ENCODE peak calls at places on chromosomes 11 and 22, in seven cellular contexts. One of them, this sample, is unnamed.

GRCh38 chr11:104366321-104366734 is 202.4 kb upstream of the PDGFD start:
- DNase-seq in H9: peak; percentile 29
- DNase-seq in mesendoderm: no peak
- DNase-seq in H1: no peak
- DNase-seq in trophoblast cell: no peak
- DNase-seq in mesenchymal stem cell: no peak
- DNase-seq in IMR-90: no peak
- DNase-seq in this sample: no peak

GRCh38 chr22:50002791-50003190 is 9.8 kb downstream of the IL17REL start:
- DNase-seq in H9: no peak
- DNase-seq in mesenchymal stem cell: peak; percentile 18
- DNase-seq in IMR-90: peak; percentile 27
- DNase-seq in trophoblast cell: no peak
- DNase-seq in H1: no peak
- DNase-seq in mesendoderm: no peak
- DNase-seq in this sample: no peak

GRCh38 chr11:26621147-26621546 is 49.1 kb upstream of the MUC15 start:
- DNase-seq in mesendoderm: peak; percentile 6
- DNase-seq in H1: no peak
- DNase-seq in H9: no peak
- DNase-seq in IMR-90: peak; percentile 52
- DNase-seq in trophoblast cell: peak; percentile 44
- DNase-seq in mesenchymal stem cell: peak; percentile 73
- DNase-seq in this sample: no peak

GRCh38 chr22:40764743-40765441 is 54.3 kb downstream of the SLC25A17 start:
- DNase-seq in trophoblast cell: no peak
- DNase-seq in H1: no peak
- DNase-seq in mesenchymal stem cell: no peak
- DNase-seq in IMR-90: no peak
- DNase-seq in H9: no peak
- DNase-seq in mesendoderm: no peak
- DNase-seq in this sample: no peak

GRCh38 chr11:72395993-72396392 is 38.3 kb downstream of the CLPB start:
- DNase-seq in mesenchymal stem cell: no peak
- DNase-seq in trophoblast cell: no peak
- DNase-seq in H1: peak; percentile 45
- DNase-seq in IMR-90: no peak
- DNase-seq in H9: no peak
- DNase-seq in mesendoderm: no peak
- DNase-seq in this sample: no peak

GRCh38 chr22:41482319-41482935 is 13.5 kb downstream of the ACO2 start:
- DNase-seq in mesenchymal stem cell: peak; percentile 28
- DNase-seq in H1: no peak
- DNase-seq in IMR-90: peak; percentile 71
- DNase-seq in trophoblast cell: no peak
- DNase-seq in H9: no peak
- DNase-seq in mesendoderm: no peak
- DNase-seq in this sample: no peak

GRCh38 chr11:63913866-63914830 is 2.8 kb downstream of the RCOR2 start:
- DNase-seq in H1: no peak
- DNase-seq in mesenchymal stem cell: no peak
- DNase-seq in H9: no peak
- DNase-seq in trophoblast cell: no peak
- DNase-seq in IMR-90: no peak
- DNase-seq in mesendoderm: no peak
- DNase-seq in this sample: no peak

GRCh38 chr22:49102367-49102766 is 725.3 kb downstream of the BRD1 start:
- DNase-seq in H1: no peak
- DNase-seq in IMR-90: no peak
- DNase-seq in trophoblast cell: no peak
- DNase-seq in mesendoderm: no peak
- DNase-seq in H9: no peak
- DNase-seq in mesenchymal stem cell: no peak
- DNase-seq in this sample: no peak

GRCh38 chr11:132318421-132319157 is 948.2 kb downstream of the NTM start:
- DNase-seq in H1: no peak
- DNase-seq in IMR-90: peak; percentile 76
- DNase-seq in mesendoderm: no peak
- DNase-seq in mesenchymal stem cell: peak; percentile 10
- DNase-seq in trophoblast cell: no peak
- DNase-seq in H9: no peak
- DNase-seq in this sample: no peak

GRCh38 chr11:48103621-48104561 is 112.7 kb upstream of the OR4B1 start:
- DNase-seq in H1: no peak
- DNase-seq in IMR-90: peak; percentile 13
- DNase-seq in trophoblast cell: no peak
- DNase-seq in mesenchymal stem cell: no peak
- DNase-seq in H9: no peak
- DNase-seq in mesendoderm: no peak
- DNase-seq in this sample: no peak

GRCh38 chr11:62556102-62556871 is 9.7 kb upstream of the AHNAK start:
- DNase-seq in trophoblast cell: peak; percentile 90
- DNase-seq in mesendoderm: peak; percentile 96
- DNase-seq in H9: peak; percentile 90
- DNase-seq in H1: peak; percentile 77
- DNase-seq in mesenchymal stem cell: peak; percentile 98
- DNase-seq in IMR-90: peak; percentile 95
- DNase-seq in this sample: no peak

GRCh38 chr11:119195680-119196079 is 10.4 kb downstream of the NHERF4 start:
- DNase-seq in H1: peak; percentile 92
- DNase-seq in H9: peak; percentile 96
- DNase-seq in mesenchymal stem cell: peak; percentile 72
- DNase-seq in trophoblast cell: peak; percentile 72
- DNase-seq in mesendoderm: peak; percentile 95
- DNase-seq in IMR-90: peak; percentile 58
- DNase-seq in this sample: no peak

GRCh38 chr11:112321521-112322172 is 61.0 kb upstream of the PLET1 start:
- DNase-seq in H9: peak; percentile 54
- DNase-seq in mesendoderm: peak; percentile 58
- DNase-seq in mesenchymal stem cell: peak; percentile 90
- DNase-seq in IMR-90: peak; percentile 89
- DNase-seq in H1: no peak
- DNase-seq in trophoblast cell: peak; percentile 20
- DNase-seq in this sample: no peak

GRCh38 chr11:267491-267994 is 10.7 kb upstream of the NLRP6 start:
- DNase-seq in H1: no peak
- DNase-seq in trophoblast cell: peak; percentile 62
- DNase-seq in H9: no peak
- DNase-seq in IMR-90: no peak
- DNase-seq in mesendoderm: peak; percentile 23
- DNase-seq in mesenchymal stem cell: no peak
- DNase-seq in this sample: no peak

GRCh38 chr22:17131686-17132085 is 10.5 kb upstream of the TMEM121B start:
- DNase-seq in H1: no peak
- DNase-seq in mesenchymal stem cell: no peak
- DNase-seq in IMR-90: no peak
- DNase-seq in trophoblast cell: peak; percentile 79
- DNase-seq in mesendoderm: peak; percentile 49
- DNase-seq in H9: no peak
- DNase-seq in this sample: no peak

GRCh38 chr11:126053340-126054286 is 9.1 kb downstream of the CDON start:
- DNase-seq in H9: no peak
- DNase-seq in mesendoderm: no peak
- DNase-seq in H1: no peak
- DNase-seq in mesenchymal stem cell: no peak
- DNase-seq in IMR-90: no peak
- DNase-seq in trophoblast cell: no peak
- DNase-seq in this sample: no peak

GRCh38 chr11:132024587-132025295 is 654.3 kb downstream of the NTM start:
- DNase-seq in trophoblast cell: peak; percentile 68
- DNase-seq in H1: no peak
- DNase-seq in IMR-90: peak; percentile 89
- DNase-seq in H9: no peak
- DNase-seq in mesendoderm: peak; percentile 33
- DNase-seq in mesenchymal stem cell: peak; percentile 83
- DNase-seq in this sample: no peak

GRCh38 chr11:17645190-17645970 is 74.0 kb upstream of the MYOD1 start:
- DNase-seq in IMR-90: no peak
- DNase-seq in H1: no peak
- DNase-seq in mesenchymal stem cell: no peak
- DNase-seq in mesendoderm: peak; percentile 25
- DNase-seq in H9: no peak
- DNase-seq in trophoblast cell: no peak
- DNase-seq in this sample: no peak

GRCh38 chr22:29720824-29721323 is 1.1 kb downstream of the CABP7 start:
- DNase-seq in H1: no peak
- DNase-seq in IMR-90: no peak
- DNase-seq in mesenchymal stem cell: no peak
- DNase-seq in mesendoderm: no peak
- DNase-seq in trophoblast cell: peak; percentile 32
- DNase-seq in H9: no peak
- DNase-seq in this sample: no peak

GRCh38 chr22:31734512-31734911 is 15.4 kb downstream of the PRR14L start:
- DNase-seq in H9: no peak
- DNase-seq in H1: no peak
- DNase-seq in mesendoderm: peak; percentile 51
- DNase-seq in trophoblast cell: peak; percentile 90
- DNase-seq in IMR-90: peak; percentile 85
- DNase-seq in mesenchymal stem cell: peak; percentile 76
- DNase-seq in this sample: no peak

GRCh38 chr11:77121096-77121640 is 6.9 kb upstream of the MYO7A start:
- DNase-seq in H1: no peak
- DNase-seq in IMR-90: no peak
- DNase-seq in H9: no peak
- DNase-seq in mesendoderm: no peak
- DNase-seq in trophoblast cell: no peak
- DNase-seq in mesenchymal stem cell: no peak
- DNase-seq in this sample: no peak
- H3K79me1 ChIP-seq in H1: no peaks in the 10 kb centered on the region
- H3K79me1 ChIP-seq in IMR-90: no peaks in the 10 kb centered on the region
- H3K79me1 ChIP-seq in H9: no peaks in the 10 kb centered on the region
- H3K79me1 ChIP-seq in mesendoderm: no peaks in the 10 kb centered on the region
- H3K79me1 ChIP-seq in trophoblast cell: no peaks in the 10 kb centered on the region
- H3K79me1 ChIP-seq in mesenchymal stem cell: no peaks in the 10 kb centered on the region
- H3K79me1 ChIP-seq in this sample: peaks cover 1% of the 10 kb centered on the region

DNA sequence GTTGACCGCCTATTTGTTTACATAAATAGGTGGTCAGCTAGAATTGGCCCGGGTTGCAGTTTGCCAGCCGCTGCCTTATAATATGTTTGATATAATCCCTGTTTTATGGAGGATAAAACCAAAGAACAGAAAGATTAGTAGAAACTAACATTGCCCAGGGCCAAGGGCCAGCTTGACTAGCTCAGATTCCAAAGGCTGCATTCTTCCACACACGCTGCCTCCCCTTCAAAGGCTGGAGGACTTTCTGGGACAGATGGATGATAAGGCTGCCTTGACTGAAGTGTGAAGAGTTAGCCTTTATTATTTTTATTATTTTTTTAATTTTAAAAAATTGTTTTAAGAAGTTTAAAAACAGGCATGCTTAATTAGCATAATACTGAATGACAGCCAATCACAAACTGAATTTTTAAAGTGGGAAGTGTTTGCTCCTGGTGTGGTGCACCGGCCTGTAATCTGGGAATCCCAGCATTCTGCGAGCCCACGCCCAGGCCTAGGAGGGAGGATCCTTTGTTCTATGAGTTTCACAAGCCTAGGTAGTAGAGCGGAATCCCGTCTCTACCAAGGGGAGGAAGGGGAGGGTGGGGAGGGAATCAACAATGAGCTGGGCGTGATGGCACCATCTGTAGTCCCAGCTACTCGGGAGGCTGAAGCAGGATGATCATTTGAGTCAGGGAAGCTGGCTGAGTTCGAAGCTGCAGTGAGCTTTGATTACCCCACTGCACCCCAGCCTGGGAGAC is 114.9 kb downstream of the NAV2 start:
- DNase-seq in trophoblast cell: peak; percentile 75
- DNase-seq in mesenchymal stem cell: no peak
- DNase-seq in mesendoderm: peak; percentile 92
- DNase-seq in H9: peak; percentile 69
- DNase-seq in IMR-90: no peak
- DNase-seq in H1: no peak
- DNase-seq in this sample: no peak
- H3K79me1 ChIP-seq in trophoblast cell: peaks cover 2% of the 10 kb centered on the region
- H3K79me1 ChIP-seq in mesenchymal stem cell: peaks cover 34% of the 10 kb centered on the region
- H3K79me1 ChIP-seq in mesendoderm: no peaks in the 10 kb centered on the region
- H3K79me1 ChIP-seq in H9: peaks cover 3% of the 10 kb centered on the region
- H3K79me1 ChIP-seq in IMR-90: peaks cover 52% of the 10 kb centered on the region
- H3K79me1 ChIP-seq in H1: peaks cover 3% of the 10 kb centered on the region
- H3K79me1 ChIP-seq in this sample: no peaks in the 10 kb centered on the region

DNA sequence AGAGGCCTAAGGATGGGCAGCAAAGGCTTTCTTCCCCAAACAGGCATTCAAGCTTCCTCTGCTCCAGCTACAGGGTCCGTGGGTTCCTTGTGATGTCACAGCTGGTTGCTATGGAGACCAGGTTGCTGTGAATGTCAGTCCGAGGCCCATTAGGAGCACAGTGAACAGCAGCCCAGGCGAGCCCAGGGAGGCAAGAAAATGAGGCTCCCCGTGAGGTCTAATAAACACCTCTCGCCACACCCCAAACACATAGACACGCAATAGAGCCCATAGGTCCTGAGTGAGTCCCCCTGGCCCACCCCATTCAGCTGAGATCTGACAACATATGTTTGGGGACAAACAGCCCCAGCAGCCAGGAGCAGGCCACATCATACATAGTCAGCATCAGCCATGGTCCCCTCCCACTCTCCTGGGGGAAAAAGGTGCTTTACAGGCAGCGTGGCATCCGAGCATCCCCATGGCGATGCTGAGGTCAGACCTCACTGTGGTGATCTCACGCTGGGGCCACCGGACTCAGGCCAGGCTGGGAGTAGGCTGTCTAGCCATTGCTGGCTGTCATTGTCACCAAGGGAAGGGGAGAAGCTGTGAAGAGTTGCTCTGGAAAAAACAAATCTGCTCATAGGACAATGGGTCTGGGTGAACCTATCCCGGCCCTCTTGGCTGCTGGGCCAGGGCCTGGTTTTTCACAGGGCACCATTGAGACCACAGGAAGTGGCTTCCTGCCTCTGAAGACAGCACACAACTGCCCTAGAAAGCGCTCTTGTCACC is 23.1 kb upstream of the TP53I11 start:
- DNase-seq in H9: no peak
- DNase-seq in mesenchymal stem cell: no peak
- DNase-seq in IMR-90: no peak
- DNase-seq in mesendoderm: peak; percentile 77
- DNase-seq in H1: no peak
- DNase-seq in trophoblast cell: no peak
- DNase-seq in this sample: no peak
- H3K79me1 ChIP-seq in H9: no peaks in the 10 kb centered on the region
- H3K79me1 ChIP-seq in mesenchymal stem cell: no peaks in the 10 kb centered on the region
- H3K79me1 ChIP-seq in IMR-90: no peaks in the 10 kb centered on the region
- H3K79me1 ChIP-seq in mesendoderm: no peaks in the 10 kb centered on the region
- H3K79me1 ChIP-seq in H1: no peaks in the 10 kb centered on the region
- H3K79me1 ChIP-seq in trophoblast cell: no peaks in the 10 kb centered on the region
- H3K79me1 ChIP-seq in this sample: no peaks in the 10 kb centered on the region

DNA sequence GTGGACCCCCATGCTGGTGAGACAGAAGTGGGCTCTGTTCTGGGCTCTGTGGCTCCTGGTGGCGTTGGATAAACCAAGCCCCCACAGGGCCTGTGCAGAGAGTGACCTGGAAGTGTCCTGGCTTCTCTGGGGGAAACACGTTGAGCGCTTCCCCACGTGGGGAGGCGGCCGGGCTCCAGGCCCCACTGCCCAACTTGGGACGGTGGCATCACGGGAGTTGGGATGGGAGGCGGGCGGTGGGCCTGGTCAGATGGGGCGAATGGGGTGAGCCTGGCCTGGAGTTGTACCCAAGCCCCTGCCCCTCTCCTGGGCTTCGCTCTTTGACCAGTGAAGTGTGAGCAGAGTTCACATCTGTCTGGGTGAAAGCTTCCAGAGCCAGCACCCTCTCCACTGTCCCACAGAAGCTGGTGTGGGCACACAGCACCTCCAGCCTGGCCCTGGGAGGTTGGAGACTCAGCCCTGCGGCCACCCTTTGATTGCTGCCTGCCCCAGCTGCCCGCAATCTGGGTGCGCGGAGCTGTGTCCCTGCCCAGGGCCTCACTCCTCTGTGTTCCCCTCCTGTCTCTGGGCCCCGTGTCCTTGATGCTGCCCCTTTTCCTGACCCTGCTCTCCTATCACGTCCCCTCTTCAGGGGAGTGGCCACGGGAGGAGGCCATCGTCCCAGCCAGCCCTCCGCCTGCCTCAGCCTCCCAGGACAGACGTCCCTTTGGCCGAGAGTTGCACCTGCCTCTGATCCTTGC is 14.2 kb downstream of the BRSK2 start:
- DNase-seq in H9: no peak
- DNase-seq in mesendoderm: no peak
- DNase-seq in trophoblast cell: no peak
- DNase-seq in IMR-90: no peak
- DNase-seq in mesenchymal stem cell: no peak
- DNase-seq in H1: no peak
- DNase-seq in this sample: no peak
- H3K79me1 ChIP-seq in H9: peaks cover 6% of the 10 kb centered on the region
- H3K79me1 ChIP-seq in mesendoderm: no peaks in the 10 kb centered on the region
- H3K79me1 ChIP-seq in trophoblast cell: no peaks in the 10 kb centered on the region
- H3K79me1 ChIP-seq in IMR-90: no peaks in the 10 kb centered on the region
- H3K79me1 ChIP-seq in mesenchymal stem cell: no peaks in the 10 kb centered on the region
- H3K79me1 ChIP-seq in H1: peaks cover 34% of the 10 kb centered on the region
- H3K79me1 ChIP-seq in this sample: peaks cover 46% of the 10 kb centered on the region